ENCODE peak calls at places on chromosomes 16 and 17, in ten cellular contexts. One of them, this sample, is unnamed.
A peak's percentile ranks its signal among the peaks of the same experiment; 100 is the strongest.

GRCh38 chr17:32161506-32162365 is 19.4 kb downstream of the RHOT1 start:
- DNase-seq in AG04450: peak; percentile 58
- DNase-seq in pancreas: no peak
- DNase-seq in K562: no peak
- DNase-seq in fibroblast of the aortic adventitia: peak; percentile 81
- DNase-seq in stomach: no peak
- DNase-seq in cardiac fibroblast: peak; percentile 69
- DNase-seq in BJ: peak; percentile 67
- DNase-seq in kidney epithelial cell: no peak
- DNase-seq in AG09319: no peak
- DNase-seq in this sample: no peak

GRCh38 chr16:61042736-61043135 is 993.5 kb downstream of the CDH8 start:
- DNase-seq in AG04450: no peak
- DNase-seq in pancreas: no peak
- DNase-seq in K562: no peak
- DNase-seq in fibroblast of the aortic adventitia: no peak
- DNase-seq in stomach: no peak
- DNase-seq in cardiac fibroblast: no peak
- DNase-seq in BJ: no peak
- DNase-seq in kidney epithelial cell: no peak
- DNase-seq in AG09319: no peak
- DNase-seq in this sample: no peak

GRCh38 chr16:17375388-17376304 is 95.1 kb downstream of the XYLT1 start:
- DNase-seq in AG04450: no peak
- DNase-seq in pancreas: no peak
- DNase-seq in K562: no peak
- DNase-seq in fibroblast of the aortic adventitia: no peak
- DNase-seq in stomach: peak; percentile 42
- DNase-seq in cardiac fibroblast: no peak
- DNase-seq in BJ: no peak
- DNase-seq in kidney epithelial cell: no peak
- DNase-seq in AG09319: no peak
- DNase-seq in this sample: no peak

GRCh38 chr17:3904486-3904885 is 11.6 kb upstream of the CAMKK1 start:
- DNase-seq in AG04450: no peak
- DNase-seq in pancreas: no peak
- DNase-seq in K562: no peak
- DNase-seq in fibroblast of the aortic adventitia: no peak
- DNase-seq in stomach: no peak
- DNase-seq in cardiac fibroblast: no peak
- DNase-seq in BJ: no peak
- DNase-seq in kidney epithelial cell: no peak
- DNase-seq in AG09319: no peak
- DNase-seq in this sample: no peak

GRCh38 chr17:31320791-31321190 is 631 bp downstream of the EVI2A start:
- DNase-seq in AG04450: no peak
- DNase-seq in pancreas: no peak
- DNase-seq in K562: no peak
- DNase-seq in fibroblast of the aortic adventitia: peak; percentile 49
- DNase-seq in stomach: no peak
- DNase-seq in cardiac fibroblast: peak; percentile 43
- DNase-seq in BJ: no peak
- DNase-seq in kidney epithelial cell: no peak
- DNase-seq in AG09319: no peak
- DNase-seq in this sample: no peak

GRCh38 chr17:8668181-8668740 is 37.7 kb upstream of the MYH10 start:
- DNase-seq in AG04450: no peak
- DNase-seq in pancreas: no peak
- DNase-seq in K562: no peak
- DNase-seq in fibroblast of the aortic adventitia: no peak
- DNase-seq in stomach: no peak
- DNase-seq in cardiac fibroblast: peak; percentile 49
- DNase-seq in BJ: no peak
- DNase-seq in kidney epithelial cell: no peak
- DNase-seq in AG09319: no peak
- DNase-seq in this sample: no peak

GRCh38 chr17:28530250-28530649 is 22.2 kb downstream of the UNC119 start:
- DNase-seq in AG04450: no peak
- DNase-seq in pancreas: no peak
- DNase-seq in K562: no peak
- DNase-seq in fibroblast of the aortic adventitia: no peak
- DNase-seq in stomach: no peak
- DNase-seq in cardiac fibroblast: no peak
- DNase-seq in BJ: no peak
- DNase-seq in kidney epithelial cell: no peak
- DNase-seq in AG09319: no peak
- DNase-seq in this sample: no peak

GRCh38 chr16:71288570-71288889 is 672 bp downstream of the CMTR2 start:
- DNase-seq in AG04450: no peak
- DNase-seq in pancreas: no peak
- DNase-seq in K562: no peak
- DNase-seq in fibroblast of the aortic adventitia: no peak
- DNase-seq in stomach: no peak
- DNase-seq in cardiac fibroblast: no peak
- DNase-seq in BJ: no peak
- DNase-seq in kidney epithelial cell: no peak
- DNase-seq in AG09319: no peak
- DNase-seq in this sample: no peak

GRCh38 chr17:33012522-33013033 is 20.9 kb downstream of the SPACA3 start:
- DNase-seq in AG04450: peak; percentile 90
- DNase-seq in pancreas: no peak
- DNase-seq in K562: peak; percentile 26
- DNase-seq in fibroblast of the aortic adventitia: peak; percentile 78
- DNase-seq in stomach: no peak
- DNase-seq in cardiac fibroblast: peak; percentile 77
- DNase-seq in BJ: peak; percentile 51
- DNase-seq in kidney epithelial cell: peak; percentile 62
- DNase-seq in AG09319: peak; percentile 59
- DNase-seq in this sample: no peak

DNA sequence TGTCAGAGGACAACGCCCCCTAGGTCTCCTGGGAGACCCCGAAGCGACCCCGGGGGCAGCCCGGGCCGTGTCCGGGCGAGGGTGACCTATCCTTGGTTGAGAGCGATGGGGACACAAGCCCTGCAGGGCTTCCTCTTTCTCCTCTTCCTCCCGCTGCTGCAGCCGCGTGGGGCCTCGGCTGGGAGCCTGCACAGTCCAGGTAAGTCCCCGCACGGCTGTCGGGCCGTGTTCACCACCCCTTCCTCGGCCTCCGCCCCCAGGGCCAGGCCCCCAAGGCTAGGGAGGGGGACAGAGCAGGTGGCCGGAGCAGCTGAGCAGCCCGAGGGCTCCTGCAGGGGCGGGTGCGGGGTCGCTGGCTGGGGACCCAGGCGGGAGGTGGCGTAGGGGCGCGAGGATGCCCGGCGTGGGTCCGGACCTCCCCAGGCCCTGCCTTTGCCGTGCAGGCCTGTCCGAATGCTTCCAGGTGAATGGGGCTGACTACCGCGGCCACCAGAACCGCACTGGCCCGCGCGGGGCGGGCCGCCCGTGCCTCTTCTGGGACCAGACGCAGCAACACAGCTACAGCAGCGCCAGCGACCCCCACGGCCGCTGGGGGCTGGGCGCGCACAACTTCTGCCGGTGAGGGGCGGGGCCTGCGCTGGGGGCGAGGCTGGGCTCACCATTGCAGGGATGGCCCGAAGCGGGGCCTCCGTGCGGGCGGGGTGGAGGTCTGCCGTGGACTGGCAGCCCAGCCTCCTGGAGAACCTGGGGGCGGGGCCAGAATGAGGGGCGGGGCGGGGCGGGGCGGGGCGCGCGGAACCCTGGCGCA is 545 bp downstream of the KREMEN2 start:
- DNase-seq in AG04450: no peak
- DNase-seq in pancreas: peak; percentile 48
- DNase-seq in K562: peak; percentile 92
- DNase-seq in fibroblast of the aortic adventitia: no peak
- DNase-seq in stomach: peak; percentile 39
- DNase-seq in cardiac fibroblast: no peak
- DNase-seq in BJ: no peak
- DNase-seq in kidney epithelial cell: no peak
- DNase-seq in AG09319: no peak
- DNase-seq in this sample: peak; percentile 93
- TF ChIP-seq CTCF in AG04450: no peak
- TF ChIP-seq CTCF in pancreas: no peak
- TF ChIP-seq CTCF in K562: no peak
- TF ChIP-seq CTCF in fibroblast of the aortic adventitia: no peak
- TF ChIP-seq CTCF in stomach: no peak
- TF ChIP-seq CTCF in cardiac fibroblast: no peak
- TF ChIP-seq CTCF in BJ: no peak
- TF ChIP-seq CTCF in kidney epithelial cell: no peak
- TF ChIP-seq CTCF in AG09319: no peak
- TF ChIP-seq CTCF in this sample: no peak

GRCh38 chr16:86577314-86577971 is 906 bp upstream of the FOXL1 start:
- DNase-seq in AG04450: peak; percentile 93
- DNase-seq in pancreas: no peak
- DNase-seq in K562: no peak
- DNase-seq in fibroblast of the aortic adventitia: no peak
- DNase-seq in stomach: no peak
- DNase-seq in cardiac fibroblast: no peak
- DNase-seq in BJ: no peak
- DNase-seq in kidney epithelial cell: no peak
- DNase-seq in AG09319: no peak
- DNase-seq in this sample: no peak

GRCh38 chr16:86576591-86577313 is 1.6 kb upstream of the FOXL1 start:
- DNase-seq in AG04450: peak; percentile 80
- DNase-seq in pancreas: no peak
- DNase-seq in K562: no peak
- DNase-seq in fibroblast of the aortic adventitia: no peak
- DNase-seq in stomach: no peak
- DNase-seq in cardiac fibroblast: no peak
- DNase-seq in BJ: no peak
- DNase-seq in kidney epithelial cell: no peak
- DNase-seq in AG09319: no peak
- DNase-seq in this sample: no peak

GRCh38 chr16:86575095-86575685 is 3.2 kb upstream of the FOXL1 start:
- DNase-seq in AG04450: no peak
- DNase-seq in pancreas: no peak
- DNase-seq in K562: no peak
- DNase-seq in fibroblast of the aortic adventitia: no peak
- DNase-seq in stomach: no peak
- DNase-seq in cardiac fibroblast: no peak
- DNase-seq in BJ: no peak
- DNase-seq in kidney epithelial cell: no peak
- DNase-seq in AG09319: no peak
- DNase-seq in this sample: no peak

GRCh38 chr16:86574646-86575045 is 3.7 kb upstream of the FOXL1 start:
- DNase-seq in AG04450: no peak
- DNase-seq in pancreas: no peak
- DNase-seq in K562: no peak
- DNase-seq in fibroblast of the aortic adventitia: no peak
- DNase-seq in stomach: no peak
- DNase-seq in cardiac fibroblast: no peak
- DNase-seq in BJ: no peak
- DNase-seq in kidney epithelial cell: no peak
- DNase-seq in AG09319: no peak
- DNase-seq in this sample: no peak

DNA sequence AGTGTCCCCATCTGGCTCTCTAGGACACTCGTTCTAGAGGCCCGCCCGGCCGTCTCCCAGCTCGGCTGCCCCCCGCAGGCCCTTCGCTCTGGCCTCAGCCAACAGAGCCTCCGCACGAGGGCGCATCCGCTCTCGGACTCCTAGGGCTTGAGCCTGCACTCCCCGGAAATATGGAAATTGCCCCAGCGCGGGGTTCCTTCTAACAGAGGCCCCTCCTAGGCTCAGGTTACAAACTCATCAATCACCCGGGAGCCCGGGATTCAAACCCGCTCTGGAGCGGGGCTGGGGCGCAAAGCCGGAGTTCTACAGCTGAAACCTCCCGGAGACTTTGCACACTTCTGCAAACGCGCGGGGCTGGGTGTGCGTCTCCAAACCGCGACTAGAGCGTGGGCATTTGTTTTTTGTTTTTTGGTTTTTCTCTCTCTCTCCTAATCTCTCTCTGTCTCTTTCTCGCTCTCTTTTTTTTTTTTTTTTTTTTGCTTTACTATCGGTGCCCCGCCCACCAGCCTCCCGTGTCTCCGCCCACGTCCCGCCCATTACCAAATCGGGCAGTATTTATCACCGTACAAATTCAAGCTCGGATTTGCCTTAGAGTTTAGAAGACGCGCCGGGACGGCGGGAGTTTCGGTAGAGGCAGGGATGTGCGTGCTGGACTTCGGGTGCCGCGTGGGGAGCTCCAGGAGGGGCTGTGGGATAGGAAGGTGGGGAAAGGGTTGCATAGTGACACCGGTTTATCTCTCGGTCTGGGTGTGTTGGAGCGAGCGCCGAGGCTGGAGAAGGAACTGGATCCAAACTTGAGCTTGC is 2.4 kb upstream of the FOXL1 start:
- DNase-seq in AG04450: peak; percentile 95
- DNase-seq in pancreas: peak; percentile 65
- DNase-seq in K562: peak; percentile 94
- DNase-seq in fibroblast of the aortic adventitia: peak; percentile 98
- DNase-seq in stomach: peak; percentile 55
- DNase-seq in cardiac fibroblast: peak; percentile 93
- DNase-seq in BJ: peak; percentile 65
- DNase-seq in kidney epithelial cell: peak; percentile 83
- DNase-seq in AG09319: peak; percentile 79
- DNase-seq in this sample: peak; percentile 80
- TF ChIP-seq CTCF in AG04450: peak; percentile 86
- TF ChIP-seq CTCF in pancreas: no peak
- TF ChIP-seq CTCF in K562: peak; percentile 97
- TF ChIP-seq CTCF in fibroblast of the aortic adventitia: peak; percentile 73
- TF ChIP-seq CTCF in stomach: no peak
- TF ChIP-seq CTCF in cardiac fibroblast: peak; percentile 83
- TF ChIP-seq CTCF in BJ: peak; percentile 93
- TF ChIP-seq CTCF in kidney epithelial cell: peak; percentile 87
- TF ChIP-seq CTCF in AG09319: peak; percentile 82
- TF ChIP-seq CTCF in this sample: peak; percentile 68

GRCh38 chr16:54116126-54116525 is 170.5 kb downstream of the IRX3 start:
- DNase-seq in AG04450: no peak
- DNase-seq in pancreas: no peak
- DNase-seq in K562: no peak
- DNase-seq in fibroblast of the aortic adventitia: peak; percentile 15
- DNase-seq in stomach: no peak
- DNase-seq in cardiac fibroblast: peak; percentile 35
- DNase-seq in BJ: no peak
- DNase-seq in kidney epithelial cell: no peak
- DNase-seq in AG09319: no peak
- DNase-seq in this sample: no peak
- TF ChIP-seq CTCF in AG04450: no peak
- TF ChIP-seq CTCF in pancreas: no peak
- TF ChIP-seq CTCF in K562: no peak
- TF ChIP-seq CTCF in fibroblast of the aortic adventitia: no peak
- TF ChIP-seq CTCF in stomach: no peak
- TF ChIP-seq CTCF in cardiac fibroblast: no peak
- TF ChIP-seq CTCF in BJ: no peak
- TF ChIP-seq CTCF in kidney epithelial cell: no peak
- TF ChIP-seq CTCF in AG09319: no peak
- TF ChIP-seq CTCF in this sample: no peak

DNA sequence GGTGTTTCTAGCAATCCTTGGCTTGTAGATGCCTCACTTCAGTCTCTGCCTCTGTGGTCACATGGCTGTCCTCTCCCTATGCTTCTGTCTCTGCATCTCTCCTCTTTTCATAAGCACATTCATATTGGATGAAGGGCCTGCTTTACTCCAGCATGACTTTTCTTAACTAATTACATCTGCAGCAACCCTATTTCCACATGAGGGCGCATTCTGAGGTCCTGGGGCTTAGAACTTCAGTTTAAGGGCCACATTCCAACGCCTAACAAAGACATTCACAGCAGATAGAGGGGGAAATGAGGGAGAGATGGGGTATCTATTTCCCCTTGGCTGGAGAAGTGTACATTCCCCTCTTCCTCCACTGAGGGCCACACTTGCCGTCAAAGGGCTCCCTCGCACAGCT is 489.1 kb upstream of the SALL1 start:
- DNase-seq in AG04450: no peak
- DNase-seq in pancreas: no peak
- DNase-seq in K562: no peak
- DNase-seq in fibroblast of the aortic adventitia: no peak
- DNase-seq in stomach: no peak
- DNase-seq in cardiac fibroblast: no peak
- DNase-seq in BJ: no peak
- DNase-seq in kidney epithelial cell: no peak
- DNase-seq in AG09319: no peak
- DNase-seq in this sample: no peak
- TF ChIP-seq CTCF in AG04450: no peak
- TF ChIP-seq CTCF in pancreas: no peak
- TF ChIP-seq CTCF in K562: no peak
- TF ChIP-seq CTCF in fibroblast of the aortic adventitia: no peak
- TF ChIP-seq CTCF in stomach: no peak
- TF ChIP-seq CTCF in cardiac fibroblast: no peak
- TF ChIP-seq CTCF in BJ: no peak
- TF ChIP-seq CTCF in kidney epithelial cell: no peak
- TF ChIP-seq CTCF in AG09319: no peak
- TF ChIP-seq CTCF in this sample: no peak